ENCODE peak calls at places on chromosomes 6 and 20, in nine cellular contexts. One of them, this sample, is unnamed.

GRCh38 chr6:124961784-124962611 is at the start of gene RNF217:
- DNase-seq in CD4-positive, alpha-beta memory T cell: no peak
- DNase-seq in PC-3: peak; percentile 27
- DNase-seq in fibroblast of lung: peak; percentile 80
- DNase-seq in lower lobe of right lung: peak; percentile 79
- DNase-seq in aorta: peak; percentile 89
- DNase-seq in endodermal cell: peak; percentile 81
- DNase-seq in tibial artery: peak; percentile 89
- DNase-seq in heart right ventricle: peak; percentile 71
- DNase-seq in this sample: no peak

GRCh38 chr20:48716086-48716485 is 111.7 kb downstream of the PREX1 start:
- DNase-seq in heart right ventricle: no peak
- DNase-seq in PC-3: no peak
- DNase-seq in tibial artery: no peak
- DNase-seq in aorta: peak; percentile 63
- DNase-seq in CD4-positive, alpha-beta memory T cell: peak; percentile 61
- DNase-seq in lower lobe of right lung: no peak
- DNase-seq in fibroblast of lung: no peak
- DNase-seq in endodermal cell: no peak
- DNase-seq in this sample: peak; percentile 51

GRCh38 chr6:149935246-149935645 is 6.6 kb upstream of the ULBP2 start:
- DNase-seq in heart right ventricle: no peak
- DNase-seq in PC-3: peak; percentile 60
- DNase-seq in aorta: no peak
- DNase-seq in endodermal cell: peak; percentile 25
- DNase-seq in CD4-positive, alpha-beta memory T cell: no peak
- DNase-seq in tibial artery: no peak
- DNase-seq in lower lobe of right lung: no peak
- DNase-seq in fibroblast of lung: peak; percentile 6
- DNase-seq in this sample: no peak

GRCh38 chr6:128452713-128453112 is 67.7 kb downstream of the PTPRK start:
- DNase-seq in fibroblast of lung: no peak
- DNase-seq in CD4-positive, alpha-beta memory T cell: no peak
- DNase-seq in lower lobe of right lung: no peak
- DNase-seq in endodermal cell: no peak
- DNase-seq in PC-3: no peak
- DNase-seq in tibial artery: no peak
- DNase-seq in aorta: no peak
- DNase-seq in heart right ventricle: no peak
- DNase-seq in this sample: no peak

GRCh38 chr6:107957165-107957908 is 671 bp downstream of the SEC63 start:
- DNase-seq in CD4-positive, alpha-beta memory T cell: peak; percentile 81
- DNase-seq in lower lobe of right lung: peak; percentile 68
- DNase-seq in endodermal cell: peak; percentile 81
- DNase-seq in tibial artery: peak; percentile 75
- DNase-seq in PC-3: peak; percentile 36
- DNase-seq in aorta: peak; percentile 82
- DNase-seq in heart right ventricle: peak; percentile 28
- DNase-seq in fibroblast of lung: peak; percentile 78
- DNase-seq in this sample: peak; percentile 36

GRCh38 chr6:6998194-6998569 is 109.6 kb upstream of the RREB1 start:
- DNase-seq in endodermal cell: peak; percentile 45
- DNase-seq in CD4-positive, alpha-beta memory T cell: no peak
- DNase-seq in fibroblast of lung: no peak
- DNase-seq in aorta: no peak
- DNase-seq in heart right ventricle: no peak
- DNase-seq in tibial artery: no peak
- DNase-seq in PC-3: no peak
- DNase-seq in lower lobe of right lung: no peak
- DNase-seq in this sample: no peak

GRCh38 chr6:115717062-115717461 is 343.6 kb downstream of the FRK start:
- DNase-seq in lower lobe of right lung: no peak
- DNase-seq in heart right ventricle: no peak
- DNase-seq in fibroblast of lung: no peak
- DNase-seq in tibial artery: no peak
- DNase-seq in PC-3: no peak
- DNase-seq in CD4-positive, alpha-beta memory T cell: no peak
- DNase-seq in endodermal cell: no peak
- DNase-seq in aorta: no peak
- DNase-seq in this sample: no peak

GRCh38 chr20:22763257-22763906 is 179.0 kb upstream of the FOXA2 start:
- DNase-seq in CD4-positive, alpha-beta memory T cell: no peak
- DNase-seq in aorta: peak; percentile 81
- DNase-seq in PC-3: peak; percentile 30
- DNase-seq in lower lobe of right lung: no peak
- DNase-seq in tibial artery: peak; percentile 89
- DNase-seq in endodermal cell: no peak
- DNase-seq in fibroblast of lung: no peak
- DNase-seq in heart right ventricle: peak; percentile 39
- DNase-seq in this sample: no peak

GRCh38 chr20:45087115-45087785 is 13.7 kb downstream of the KCNS1 start:
- DNase-seq in fibroblast of lung: peak; percentile 8
- DNase-seq in aorta: no peak
- DNase-seq in lower lobe of right lung: no peak
- DNase-seq in tibial artery: no peak
- DNase-seq in CD4-positive, alpha-beta memory T cell: no peak
- DNase-seq in heart right ventricle: no peak
- DNase-seq in PC-3: peak; percentile 36
- DNase-seq in endodermal cell: no peak
- DNase-seq in this sample: no peak

GRCh38 chr6:150723056-150723658 is 123.5 kb downstream of the PLEKHG1 start:
- DNase-seq in endodermal cell: no peak
- DNase-seq in lower lobe of right lung: no peak
- DNase-seq in CD4-positive, alpha-beta memory T cell: no peak
- DNase-seq in tibial artery: no peak
- DNase-seq in fibroblast of lung: no peak
- DNase-seq in PC-3: no peak
- DNase-seq in heart right ventricle: no peak
- DNase-seq in aorta: no peak
- DNase-seq in this sample: no peak

GRCh38 chr20:11585752-11586352 is 331.8 kb upstream of the BTBD3 start:
- DNase-seq in heart right ventricle: no peak
- DNase-seq in aorta: no peak
- DNase-seq in tibial artery: no peak
- DNase-seq in fibroblast of lung: peak; percentile 5
- DNase-seq in CD4-positive, alpha-beta memory T cell: no peak
- DNase-seq in lower lobe of right lung: no peak
- DNase-seq in PC-3: peak; percentile 67
- DNase-seq in endodermal cell: no peak
- DNase-seq in this sample: no peak

GRCh38 chr6:167504412-167504961 is 179.6 kb downstream of the TTLL2 start:
- DNase-seq in CD4-positive, alpha-beta memory T cell: no peak
- DNase-seq in heart right ventricle: no peak
- DNase-seq in PC-3: no peak
- DNase-seq in endodermal cell: no peak
- DNase-seq in aorta: peak; percentile 15
- DNase-seq in fibroblast of lung: no peak
- DNase-seq in lower lobe of right lung: no peak
- DNase-seq in tibial artery: no peak
- DNase-seq in this sample: no peak

GRCh38 chr20:49028684-49029083 is 17.4 kb upstream of the CSE1L start:
- DNase-seq in endodermal cell: peak; percentile 20
- DNase-seq in aorta: no peak
- DNase-seq in lower lobe of right lung: no peak
- DNase-seq in PC-3: peak; percentile 29
- DNase-seq in fibroblast of lung: peak; percentile 33
- DNase-seq in tibial artery: no peak
- DNase-seq in heart right ventricle: no peak
- DNase-seq in CD4-positive, alpha-beta memory T cell: no peak
- DNase-seq in this sample: no peak

GRCh38 chr6:150253489-150253888 is 110.6 kb downstream of the PPP1R14C start:
- DNase-seq in aorta: no peak
- DNase-seq in lower lobe of right lung: no peak
- DNase-seq in endodermal cell: no peak
- DNase-seq in PC-3: no peak
- DNase-seq in heart right ventricle: no peak
- DNase-seq in fibroblast of lung: no peak
- DNase-seq in tibial artery: no peak
- DNase-seq in CD4-positive, alpha-beta memory T cell: no peak
- DNase-seq in this sample: no peak

GRCh38 chr20:1446536-1446935 is 20.1 kb downstream of the NSFL1C start:
- DNase-seq in PC-3: no peak
- DNase-seq in aorta: no peak
- DNase-seq in fibroblast of lung: no peak
- DNase-seq in endodermal cell: peak; percentile 1
- DNase-seq in tibial artery: no peak
- DNase-seq in lower lobe of right lung: no peak
- DNase-seq in CD4-positive, alpha-beta memory T cell: no peak
- DNase-seq in heart right ventricle: no peak
- DNase-seq in this sample: no peak
- H3K36me3 ChIP-seq in PC-3: peaks cover 100% of the 10 kb centered on the region
- H3K36me3 ChIP-seq in aorta: peaks cover 23% of the 10 kb centered on the region
- H3K36me3 ChIP-seq in fibroblast of lung: peaks cover 12% of the 10 kb centered on the region
- H3K36me3 ChIP-seq in endodermal cell: peaks cover 94% of the 10 kb centered on the region
- H3K36me3 ChIP-seq in tibial artery: peaks cover 90% of the 10 kb centered on the region
- H3K36me3 ChIP-seq in lower lobe of right lung: peaks cover 100% of the 10 kb centered on the region
- H3K36me3 ChIP-seq in CD4-positive, alpha-beta memory T cell: peaks cover 95% of the 10 kb centered on the region
- H3K36me3 ChIP-seq in heart right ventricle: peaks cover 100% of the 10 kb centered on the region
- H3K36me3 ChIP-seq in this sample: peaks cover 74% of the 10 kb centered on the region

GRCh38 chr6:142329486-142330113 is 27.8 kb downstream of the ADGRG6 start:
- DNase-seq in fibroblast of lung: no peak
- DNase-seq in lower lobe of right lung: no peak
- DNase-seq in tibial artery: no peak
- DNase-seq in PC-3: peak; percentile 70
- DNase-seq in endodermal cell: no peak
- DNase-seq in aorta: no peak
- DNase-seq in heart right ventricle: no peak
- DNase-seq in CD4-positive, alpha-beta memory T cell: no peak
- DNase-seq in this sample: no peak

GRCh38 chr6:142331601-142332000 is 29.8 kb downstream of the ADGRG6 start:
- DNase-seq in endodermal cell: no peak
- DNase-seq in heart right ventricle: no peak
- DNase-seq in lower lobe of right lung: no peak
- DNase-seq in fibroblast of lung: peak; percentile 24
- DNase-seq in aorta: no peak
- DNase-seq in tibial artery: no peak
- DNase-seq in CD4-positive, alpha-beta memory T cell: no peak
- DNase-seq in PC-3: no peak
- DNase-seq in this sample: no peak

GRCh38 chr6:142332393-142333080 is 30.7 kb downstream of the ADGRG6 start:
- DNase-seq in CD4-positive, alpha-beta memory T cell: no peak
- DNase-seq in heart right ventricle: no peak
- DNase-seq in lower lobe of right lung: no peak
- DNase-seq in aorta: no peak
- DNase-seq in PC-3: no peak
- DNase-seq in fibroblast of lung: no peak
- DNase-seq in endodermal cell: no peak
- DNase-seq in tibial artery: no peak
- DNase-seq in this sample: no peak

GRCh38 chr6:142333431-142333830 is 31.6 kb downstream of the ADGRG6 start:
- DNase-seq in lower lobe of right lung: no peak
- DNase-seq in fibroblast of lung: no peak
- DNase-seq in CD4-positive, alpha-beta memory T cell: no peak
- DNase-seq in aorta: no peak
- DNase-seq in heart right ventricle: no peak
- DNase-seq in tibial artery: no peak
- DNase-seq in endodermal cell: no peak
- DNase-seq in PC-3: no peak
- DNase-seq in this sample: no peak

DNA sequence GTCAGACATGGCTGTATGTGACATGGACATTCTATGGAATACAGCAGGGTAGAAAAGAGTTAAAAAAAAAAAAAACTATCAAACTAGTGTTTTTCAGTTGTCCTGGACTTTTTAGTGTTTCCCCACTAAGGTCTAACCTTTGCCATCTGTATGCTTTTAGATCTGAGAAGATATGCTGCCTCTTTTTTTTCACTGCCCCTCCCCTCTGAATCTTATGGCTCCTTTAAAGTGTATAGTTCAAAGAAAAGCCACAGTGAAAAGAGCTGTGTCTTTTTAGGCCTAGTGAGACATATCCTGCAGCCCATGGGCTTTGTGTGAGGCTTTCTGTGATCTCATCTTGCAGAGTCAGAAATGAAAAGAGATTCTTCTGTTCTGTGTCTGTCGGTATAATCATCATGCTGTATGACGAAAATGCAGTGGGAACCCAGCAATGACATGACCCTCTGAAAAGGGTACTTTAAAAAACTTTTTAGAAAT is 29.3 kb downstream of the ADGRG6 start:
- DNase-seq in lower lobe of right lung: no peak
- DNase-seq in CD4-positive, alpha-beta memory T cell: no peak
- DNase-seq in PC-3: no peak
- DNase-seq in fibroblast of lung: peak; percentile 64
- DNase-seq in aorta: no peak
- DNase-seq in tibial artery: no peak
- DNase-seq in heart right ventricle: no peak
- DNase-seq in endodermal cell: no peak
- DNase-seq in this sample: peak; percentile 56
- H3K4me1 ChIP-seq in lower lobe of right lung: no peaks in the 10 kb centered on the region
- H3K4me1 ChIP-seq in CD4-positive, alpha-beta memory T cell: no peaks in the 10 kb centered on the region
- H3K4me1 ChIP-seq in PC-3: peaks cover 46% of the 10 kb centered on the region
- H3K4me1 ChIP-seq in fibroblast of lung: peaks cover 8% of the 10 kb centered on the region
- H3K4me1 ChIP-seq in aorta: no peaks in the 10 kb centered on the region
- H3K4me1 ChIP-seq in tibial artery: no peaks in the 10 kb centered on the region
- H3K4me1 ChIP-seq in heart right ventricle: no peaks in the 10 kb centered on the region
- H3K4me1 ChIP-seq in endodermal cell: no peaks in the 10 kb centered on the region
- H3K4me1 ChIP-seq in this sample: peaks cover 6% of the 10 kb centered on the region

DNA sequence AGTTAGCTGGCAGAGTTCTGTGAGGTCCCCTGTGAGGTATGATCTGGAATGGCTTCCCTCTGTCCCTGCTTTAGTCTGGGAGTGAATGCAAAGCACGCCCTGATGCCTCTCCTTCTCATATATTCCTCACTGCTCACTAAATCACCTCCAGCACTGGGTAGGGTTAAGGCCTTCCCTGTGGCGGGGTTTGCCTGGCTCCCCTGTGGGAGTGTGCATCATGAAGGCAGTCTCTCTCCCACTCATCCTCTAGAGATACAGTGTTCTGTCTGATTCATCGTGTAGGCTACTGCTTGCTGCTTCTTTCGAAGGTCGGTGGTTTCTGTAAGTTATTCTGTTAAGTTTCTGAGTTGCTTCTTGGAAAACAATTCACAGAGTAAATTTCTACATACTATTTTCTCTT is 420.0 kb upstream of the EYS start:
- DNase-seq in heart right ventricle: no peak
- DNase-seq in fibroblast of lung: no peak
- DNase-seq in endodermal cell: no peak
- DNase-seq in PC-3: no peak
- DNase-seq in CD4-positive, alpha-beta memory T cell: no peak
- DNase-seq in aorta: no peak
- DNase-seq in lower lobe of right lung: no peak
- DNase-seq in tibial artery: no peak
- DNase-seq in this sample: no peak
- H3K36me3 ChIP-seq in heart right ventricle: no peaks in the 10 kb centered on the region
- H3K36me3 ChIP-seq in fibroblast of lung: no peaks in the 10 kb centered on the region
- H3K36me3 ChIP-seq in endodermal cell: no peaks in the 10 kb centered on the region
- H3K36me3 ChIP-seq in PC-3: no peaks in the 10 kb centered on the region
- H3K36me3 ChIP-seq in CD4-positive, alpha-beta memory T cell: no peaks in the 10 kb centered on the region
- H3K36me3 ChIP-seq in aorta: no peaks in the 10 kb centered on the region
- H3K36me3 ChIP-seq in lower lobe of right lung: no peaks in the 10 kb centered on the region
- H3K36me3 ChIP-seq in tibial artery: no peaks in the 10 kb centered on the region
- H3K36me3 ChIP-seq in this sample: no peaks in the 10 kb centered on the region

DNA sequence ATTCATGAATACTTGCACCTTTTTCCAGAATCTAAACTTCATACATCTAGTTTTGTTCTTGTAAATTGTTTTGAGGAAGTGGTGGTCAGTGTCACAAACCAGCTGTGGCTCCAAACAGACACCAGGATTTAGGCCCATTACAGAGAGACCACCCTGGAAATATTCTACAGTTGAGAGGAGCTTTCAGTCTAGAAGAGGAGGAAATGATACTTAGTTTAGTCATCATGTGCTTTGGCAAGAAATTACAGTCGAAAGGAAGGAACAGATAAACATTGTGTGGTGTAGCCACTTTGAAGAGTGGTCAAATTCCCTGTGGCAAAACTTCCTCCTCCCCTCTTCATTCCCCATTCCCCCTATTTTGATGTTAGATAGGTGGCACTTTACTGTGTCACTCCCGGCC is 15.7 kb downstream of the DCBLD1 start:
- DNase-seq in fibroblast of lung: peak; percentile 89
- DNase-seq in CD4-positive, alpha-beta memory T cell: no peak
- DNase-seq in tibial artery: no peak
- DNase-seq in endodermal cell: no peak
- DNase-seq in aorta: no peak
- DNase-seq in heart right ventricle: no peak
- DNase-seq in lower lobe of right lung: no peak
- DNase-seq in PC-3: peak; percentile 81
- DNase-seq in this sample: no peak
- H3K4me1 ChIP-seq in fibroblast of lung: peaks cover 27% of the 10 kb centered on the region
- H3K4me1 ChIP-seq in CD4-positive, alpha-beta memory T cell: peaks cover 3% of the 10 kb centered on the region
- H3K4me1 ChIP-seq in tibial artery: no peaks in the 10 kb centered on the region
- H3K4me1 ChIP-seq in endodermal cell: no peaks in the 10 kb centered on the region
- H3K4me1 ChIP-seq in aorta: no peaks in the 10 kb centered on the region
- H3K4me1 ChIP-seq in heart right ventricle: peaks cover 7% of the 10 kb centered on the region
- H3K4me1 ChIP-seq in lower lobe of right lung: peaks cover 61% of the 10 kb centered on the region
- H3K4me1 ChIP-seq in PC-3: peaks cover 45% of the 10 kb centered on the region
- H3K4me1 ChIP-seq in this sample: no peaks in the 10 kb centered on the region